ENCODE peak calls at places on chromosomes 4 and X, in ten cellular contexts. D is brain microvascular endothelial cell; G is HCT116; L is CD8-positive, alpha-beta T cell; S is psoas muscle; B is MM.1S; W is hepatocyte; H is cardiac muscle cell; N is body of pancreas; E is H1. C is an unnamed sample.

GRCh38 chr4:138222041-138222440 is 20.1 kb downstream of the SLC7A11 start:
- DNase-seq in D (peak; percentile 66), G (no peak), L (no peak), S (no peak), B (no peak), W (peak; percentile 17), H (no peak), N (peak; percentile 16), E (no peak), C (no peak)

GRCh38 chr4:103137446-103137827 is 37.8 kb upstream of the BDH2 start:
- DNase-seq in D (peak; percentile 5), G (no peak), L (no peak), S (no peak), B (no peak), W (no peak), H (no peak), N (no peak), E (no peak), C (no peak)

GRCh38 chr4:169270156-169270809 is 473 bp downstream of the SH3RF1 start:
- DNase-seq in D (no peak), G (no peak), L (peak; percentile 50), S (peak; percentile 71), B (peak; percentile 65), W (peak; percentile 78), H (peak; percentile 65), N (peak; percentile 77), E (peak; percentile 82), C (no peak)

GRCh38 chr4:13455411-13455810 is 28.7 kb downstream of the RAB28 start:
- DNase-seq in D (peak; percentile 28), G (no peak), L (no peak), S (no peak), B (no peak), W (no peak), H (no peak), N (no peak), E (no peak), C (no peak)

GRCh38 chrX:101229155-101229554 is 9.6 kb downstream of the DRP2 start:
- DNase-seq in D (peak; percentile 63), G (no peak), L (no peak), S (no peak), B (no peak), W (no peak), H (no peak), N (no peak), E (no peak), C (no peak)

GRCh38 chrX:51862920-51863319 is 30.5 kb upstream of the MAGED1 start:
- DNase-seq in D (no peak), G (no peak), L (no peak), S (no peak), B (no peak), W (no peak), H (no peak), N (no peak), E (no peak), C (no peak)

GRCh38 chr4:98950925-98951324 is 22.0 kb upstream of the EIF4E start:
- DNase-seq in D (no peak), G (no peak), L (no peak), S (no peak), B (no peak), W (no peak), H (no peak), N (no peak), E (no peak), C (no peak)

GRCh38 chrX:105117621-105118020 is 102.9 kb downstream of the TEX13A start:
- DNase-seq in D (no peak), G (no peak), L (no peak), S (no peak), B (no peak), W (no peak), H (no peak), N (no peak), E (no peak), C (no peak)

GRCh38 chrX:40570346-40571093 is 10.2 kb upstream of the ATP6AP2 start:
- DNase-seq in D (no peak), G (no peak), L (no peak), S (no peak), B (no peak), W (no peak), H (no peak), N (no peak), E (no peak), C (no peak)
- H3K4me3 ChIP-seq in D (no peak overlapping the region), G (no peak overlapping the region), L (peak overlapping the region; percentile 37), S (no peak overlapping the region), B (peak overlapping the region; percentile 33), W (no peak overlapping the region), H (no peak overlapping the region), N (no peak overlapping the region), E (no peak overlapping the region), C (no peak overlapping the region)

GRCh38 chr4:147737623-147738022 is 5.7 kb downstream of the ARHGAP10 start:
- DNase-seq in D (no peak), G (no peak), L (no peak), S (no peak), B (no peak), W (no peak), H (no peak), N (no peak), E (no peak), C (no peak)

GRCh38 chr4:147736458-147736857 is 4.6 kb downstream of the ARHGAP10 start:
- DNase-seq in D (peak; percentile 72), G (no peak), L (no peak), S (no peak), B (no peak), W (no peak), H (no peak), N (no peak), E (no peak), C (peak; percentile 67)

GRCh38 chr4:147734496-147734895 is 2.6 kb downstream of the ARHGAP10 start:
- DNase-seq in D (no peak), G (no peak), L (no peak), S (no peak), B (no peak), W (no peak), H (no peak), N (no peak), E (no peak), C (no peak)

GRCh38 chr4:147733614-147734344 is 1.9 kb downstream of the ARHGAP10 start:
- DNase-seq in D (no peak), G (no peak), L (no peak), S (peak; percentile 17), B (no peak), W (no peak), H (peak; percentile 52), N (no peak), E (no peak), C (no peak)

DNA sequence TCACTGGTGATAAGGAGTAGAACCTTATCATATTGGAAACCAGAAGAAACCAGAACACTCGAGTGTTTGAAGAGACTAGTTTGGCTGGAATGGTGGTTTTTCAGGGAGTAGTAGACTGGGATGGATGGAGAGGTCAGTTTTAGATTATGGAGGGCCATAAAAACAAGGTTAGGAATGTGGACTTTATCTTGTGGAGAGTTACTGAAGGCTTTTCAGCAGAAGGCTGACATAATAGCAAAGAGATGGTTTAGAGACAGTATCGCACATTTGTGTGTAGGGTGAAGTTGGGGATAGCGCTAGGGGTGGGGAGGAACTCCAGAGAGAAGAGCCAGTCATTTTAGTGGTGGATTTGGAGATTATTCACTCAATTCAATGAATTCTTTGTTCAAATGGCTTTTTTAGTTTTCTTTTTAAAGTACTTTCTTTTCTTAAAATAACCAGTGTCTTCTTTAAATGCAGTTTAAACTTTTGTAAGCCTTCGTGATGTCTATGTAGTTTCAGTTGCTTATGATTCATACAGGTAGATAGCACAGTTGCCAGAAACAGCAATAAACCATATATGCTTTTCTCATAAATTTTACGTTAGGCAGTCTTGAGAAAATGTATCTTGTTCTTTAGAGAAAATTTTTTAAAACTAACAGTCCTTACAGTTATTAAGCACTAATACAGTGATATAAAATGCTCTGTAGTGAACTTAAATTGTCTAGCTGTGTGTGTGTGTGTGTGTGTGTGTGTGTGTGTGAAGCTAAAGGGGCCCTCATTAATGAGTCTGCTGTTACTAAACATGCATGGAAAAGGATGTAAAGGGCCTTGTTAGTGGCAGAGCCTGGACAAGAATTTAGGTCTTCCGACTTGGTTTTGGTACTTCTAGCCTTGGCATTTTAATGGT is 3.8 kb downstream of the ARHGAP10 start:
- DNase-seq in D (no peak), G (no peak), L (no peak), S (no peak), B (peak; percentile 23), W (no peak), H (no peak), N (no peak), E (no peak), C (no peak)
- TF ChIP-seq CTCF in D (no peak), G (no peak), L (no peak), S (no peak), B (no peak), W (no peak), H (no peak), N (no peak), E (no peak), C (no peak)

GRCh38 chr4:3877868-3878267 is 111.7 kb downstream of the ADRA2C start:
- DNase-seq in D (no peak), G (no peak), L (no peak), S (no peak), B (no peak), W (no peak), H (no peak), N (no peak), E (no peak), C (no peak)

GRCh38 chr4:3877236-3877635 is 111.1 kb downstream of the ADRA2C start:
- DNase-seq in D (peak; percentile 8), G (no peak), L (no peak), S (no peak), B (no peak), W (no peak), H (no peak), N (no peak), E (no peak), C (no peak)

GRCh38 chr4:3879681-3880594 is 113.8 kb downstream of the ADRA2C start:
- DNase-seq in D (no peak), G (no peak), L (peak; percentile 67), S (no peak), B (no peak), W (peak; percentile 3), H (peak; percentile 18), N (no peak), E (peak; percentile 61), C (no peak)

GRCh38 chr4:3878678-3879077 is 112.5 kb downstream of the ADRA2C start:
- DNase-seq in D (no peak), G (no peak), L (no peak), S (no peak), B (no peak), W (no peak), H (no peak), N (no peak), E (no peak), C (no peak)

DNA sequence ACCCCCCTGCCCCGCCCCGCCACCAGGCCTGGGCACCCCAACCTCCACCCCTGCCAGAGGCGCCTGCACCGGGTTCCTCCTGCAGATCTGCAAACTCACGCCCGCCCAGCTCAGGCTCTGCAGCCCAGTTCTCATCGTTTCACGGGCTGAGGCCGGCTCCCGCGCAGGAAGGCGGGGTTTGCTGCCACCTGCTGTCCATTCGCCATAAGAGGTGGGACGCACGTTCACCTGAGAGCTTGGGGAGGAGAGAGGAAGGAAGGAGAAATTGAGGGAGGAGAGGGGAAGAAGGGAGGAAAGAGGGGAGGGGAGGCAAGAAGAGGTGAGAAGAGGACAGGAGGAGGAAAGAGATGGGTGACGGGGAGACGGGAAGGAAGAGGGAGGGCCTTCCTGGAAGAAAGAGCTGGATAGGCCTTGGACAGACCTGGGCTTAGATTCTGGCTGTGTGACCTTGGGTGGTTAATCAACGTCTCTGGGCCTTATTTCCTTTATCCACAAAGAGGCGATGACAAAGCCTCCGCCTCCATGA is 114.5 kb downstream of the ADRA2C start:
- DNase-seq in D (peak; percentile 39), G (peak; percentile 35), L (peak; percentile 78), S (peak; percentile 48), B (peak; percentile 64), W (peak; percentile 88), H (peak; percentile 88), N (peak; percentile 77), E (peak; percentile 95), C (no peak)
- H3K27me3 ChIP-seq in D (peaks cover 33% of the 10 kb centered on the region), G (peaks cover 4% of the 10 kb centered on the region), L (no peaks in the 10 kb centered on the region), S (no peaks in the 10 kb centered on the region), B (peaks cover 63% of the 10 kb centered on the region), W (peaks cover 27% of the 10 kb centered on the region), H (peaks cover 27% of the 10 kb centered on the region), N (peaks cover 16% of the 10 kb centered on the region), E (no peaks in the 10 kb centered on the region), C (peaks cover 29% of the 10 kb centered on the region)

GRCh38 chr4:146654976-146655761 is 16.5 kb downstream of the POU4F2 start:
- DNase-seq in D (no peak), G (no peak), L (no peak), S (no peak), B (no peak), W (peak; percentile 56), H (peak; percentile 89), N (no peak), E (peak; percentile 77), C (no peak)
- H3K4me3 ChIP-seq in D (peak overlapping the region; percentile 45), G (no peak overlapping the region), L (no peak overlapping the region), S (peak overlapping the region; percentile 65), B (peak overlapping the region; percentile 47), W (peak overlapping the region; percentile 37), H (peak overlapping the region; percentile 22), N (no peak overlapping the region), E (peak overlapping the region; percentile 63), C (peak overlapping the region; percentile 30)